ENCODE peak calls at places on chromosomes 5 and 9, in ten cellular contexts. J, K, I, X, D, B, R, H, G and O are unnamed samples.

GRCh38 chr9:117546894-117547293 is 132.0 kb upstream of the ASTN2 start:
- DNase-seq in J (no peak), K (peak), I (no peak), X (no peak), D (no peak), B (no peak), R (peak), H (peak), G (no peak), O (no peak)

GRCh38 chr5:21810737-21811316 is 1042.3 kb downstream of the CDH12 start:
- DNase-seq in J (no peak), K (peak), I (no peak), X (no peak), D (no peak), B (no peak), R (no peak), H (peak), G (peak), O (no peak)

GRCh38 chr5:170597876-170598275 is 94.1 kb downstream of the KCNIP1 start:
- DNase-seq in J (no peak), K (no peak), I (no peak), X (no peak), D (no peak), B (no peak), R (no peak), H (peak), G (no peak), O (no peak)

GRCh38 chr5:159113405-159113804 is 13.7 kb upstream of the EBF1 start:
- DNase-seq in J (no peak), K (no peak), I (no peak), X (no peak), D (no peak), B (no peak), R (no peak), H (no peak), G (no peak), O (no peak)

GRCh38 chr5:23977996-23978395 is 470.6 kb downstream of the PRDM9 start:
- DNase-seq in J (no peak), K (peak), I (no peak), X (peak), D (no peak), B (no peak), R (no peak), H (no peak), G (peak), O (no peak)

GRCh38 chr5:10364186-10364689 is 10.7 kb downstream of the MARCHF6 start:
- DNase-seq in J (no peak), K (peak), I (no peak), X (no peak), D (no peak), B (no peak), R (no peak), H (no peak), G (peak), O (no peak)

GRCh38 chr5:10091701-10092100 is 158.0 kb downstream of the ATPSCKMT start:
- DNase-seq in J (no peak), K (peak), I (no peak), X (no peak), D (no peak), B (no peak), R (no peak), H (no peak), G (no peak), O (no peak)

GRCh38 chr9:121699271-121700164 is 48.1 kb downstream of the DAB2IP start:
- DNase-seq in J (no peak), K (peak), I (no peak), X (peak), D (no peak), B (no peak), R (peak), H (peak), G (no peak), O (no peak)

GRCh38 chr9:82903503-82903902 is 159.4 kb downstream of the RASEF start:
- DNase-seq in J (no peak), K (peak), I (no peak), X (no peak), D (no peak), B (no peak), R (no peak), H (no peak), G (no peak), O (no peak)

GRCh38 chr9:113711251-113711650 is 164.9 kb upstream of the ZNF618 start:
- DNase-seq in J (no peak), K (no peak), I (peak), X (peak), D (no peak), B (no peak), R (no peak), H (no peak), G (no peak), O (no peak)

GRCh38 chr5:10671041-10672008 is 89.7 kb downstream of the DAP start:
- DNase-seq in J (no peak), K (no peak), I (no peak), X (no peak), D (no peak), B (no peak), R (no peak), H (no peak), G (no peak), O (peak)

GRCh38 chr5:68685861-68686260 is 408.0 kb upstream of the SLC30A5 start:
- DNase-seq in J (no peak), K (no peak), I (no peak), X (no peak), D (no peak), B (no peak), R (no peak), H (no peak), G (no peak), O (no peak)

GRCh38 chr9:15289590-15289989 is 17.4 kb downstream of the TTC39B start:
- DNase-seq in J (no peak), K (no peak), I (no peak), X (peak), D (no peak), B (no peak), R (no peak), H (no peak), G (no peak), O (no peak)

GRCh38 chr9:15293084-15293483 is 13.9 kb downstream of the TTC39B start:
- DNase-seq in J (no peak), K (no peak), I (no peak), X (peak), D (no peak), B (no peak), R (no peak), H (no peak), G (no peak), O (no peak)

GRCh38 chr9:15298362-15298761 is 8.7 kb downstream of the TTC39B start:
- DNase-seq in J (no peak), K (no peak), I (no peak), X (no peak), D (no peak), B (no peak), R (no peak), H (no peak), G (no peak), O (no peak)

GRCh38 chr9:15295761-15296405 is 11.1 kb downstream of the TTC39B start:
- DNase-seq in J (no peak), K (no peak), I (no peak), X (peak), D (peak), B (no peak), R (no peak), H (peak), G (peak), O (no peak)

GRCh38 chr9:15293727-15294405 is 13.2 kb downstream of the TTC39B start:
- DNase-seq in J (no peak), K (no peak), I (no peak), X (peak), D (no peak), B (no peak), R (no peak), H (no peak), G (no peak), O (no peak)
- TF ChIP-seq POLR2AphosphoS5 in J (no peak), K (no peak), I (no peak), X (no peak), D (no peak), B (no peak), R (no peak), H (no peak), G (no peak), O (no peak)

GRCh38 chr9:124941689-124942561 is 1.0 kb upstream of the GOLGA1 start:
- DNase-seq in J (peak), K (peak), I (peak), X (peak), D (peak), B (peak), R (peak), H (peak), G (peak), O (no peak)
- TF ChIP-seq POLR2AphosphoS5 in J (no peak), K (no peak), I (no peak), X (no peak), D (peak), B (no peak), R (no peak), H (no peak), G (no peak), O (no peak)

GRCh38 chr9:96490534-96491078 is 40.6 kb downstream of the HABP4 start:
- DNase-seq in J (no peak), K (no peak), I (no peak), X (no peak), D (no peak), B (no peak), R (no peak), H (no peak), G (peak), O (no peak)
- TF ChIP-seq POLR2AphosphoS5 in J (no peak), K (no peak), I (no peak), X (no peak), D (no peak), B (no peak), R (no peak), H (no peak), G (no peak), O (no peak)

DNA sequence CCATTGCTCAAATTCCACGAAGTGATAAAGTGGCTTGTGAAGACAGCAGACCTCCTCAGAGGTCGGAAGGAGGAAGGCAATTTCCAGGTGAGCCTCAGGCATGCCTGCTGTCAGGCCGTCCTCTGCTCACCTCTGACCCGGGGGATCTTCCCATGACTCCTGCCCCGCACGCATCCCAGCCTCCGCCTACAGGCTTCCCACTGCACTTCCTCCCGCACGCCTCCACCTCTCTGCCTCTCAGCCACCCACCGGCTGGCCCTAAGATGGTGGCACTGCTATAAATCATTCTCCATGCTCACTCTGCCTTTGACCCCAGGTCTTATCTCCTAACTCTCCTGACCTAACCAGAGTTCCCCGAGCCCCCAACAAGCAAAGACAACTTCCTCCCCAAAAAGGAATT is 49.4 kb upstream of the DNAH5 start:
- DNase-seq in J (no peak), K (no peak), I (no peak), X (no peak), D (no peak), B (no peak), R (no peak), H (no peak), G (no peak), O (no peak)
- TF ChIP-seq POLR2AphosphoS5 in J (no peak), K (no peak), I (no peak), X (no peak), D (no peak), B (no peak), R (no peak), H (no peak), G (no peak), O (no peak)

GRCh38 chr5:59274130-59274529 is 619.4 kb downstream of the PDE4D start:
- DNase-seq in J (no peak), K (no peak), I (no peak), X (no peak), D (no peak), B (no peak), R (no peak), H (no peak), G (no peak), O (no peak)
- TF ChIP-seq POLR2AphosphoS5 in J (no peak), K (no peak), I (no peak), X (no peak), D (no peak), B (no peak), R (no peak), H (no peak), G (no peak), O (no peak)

GRCh38 chr9:104740596-104740995 is 6.9 kb upstream of the NIPSNAP3A start:
- DNase-seq in J (no peak), K (no peak), I (no peak), X (no peak), D (no peak), B (no peak), R (no peak), H (peak), G (no peak), O (peak)
- TF ChIP-seq POLR2AphosphoS5 in J (no peak), K (no peak), I (no peak), X (no peak), D (no peak), B (no peak), R (no peak), H (no peak), G (no peak), O (no peak)